ENCODE peak calls at places on chromosomes 3 and 15, in four cellular contexts. One of them, this sample, is unnamed.

GRCh38 chr3:192848371-192849233 is 69.1 kb downstream of the MB21D2 start:
- DNase-seq in thoracic aorta: no peak
- DNase-seq in fibroblast of pulmonary artery: no peak
- DNase-seq in tibial nerve: no peak
- DNase-seq in this sample: no peak

GRCh38 chr15:52672661-52673060 is 6.5 kb downstream of the ATOSA start:
- DNase-seq in thoracic aorta: no peak
- DNase-seq in fibroblast of pulmonary artery: no peak
- DNase-seq in tibial nerve: no peak
- DNase-seq in this sample: no peak

GRCh38 chr3:73674280-73674679 is 49.5 kb upstream of the PDZRN3 start:
- DNase-seq in thoracic aorta: no peak
- DNase-seq in fibroblast of pulmonary artery: peak
- DNase-seq in tibial nerve: no peak
- DNase-seq in this sample: no peak

GRCh38 chr3:26068890-26069289 is 279.0 kb downstream of the OXSM start:
- DNase-seq in thoracic aorta: no peak
- DNase-seq in fibroblast of pulmonary artery: no peak
- DNase-seq in tibial nerve: no peak
- DNase-seq in this sample: no peak

GRCh38 chr15:48858401-48858800 is 19.5 kb upstream of the EID1 start:
- DNase-seq in thoracic aorta: no peak
- DNase-seq in fibroblast of pulmonary artery: peak
- DNase-seq in tibial nerve: no peak
- DNase-seq in this sample: no peak

GRCh38 chr3:53238051-53238850 is 17.6 kb downstream of the TKT start:
- DNase-seq in thoracic aorta: no peak
- DNase-seq in fibroblast of pulmonary artery: peak
- DNase-seq in tibial nerve: no peak
- DNase-seq in this sample: no peak

GRCh38 chr15:56917652-56918045 is 795 bp upstream of the TCF12 start:
- DNase-seq in thoracic aorta: no peak
- DNase-seq in fibroblast of pulmonary artery: no peak
- DNase-seq in tibial nerve: peak
- DNase-seq in this sample: no peak

GRCh38 chr3:23580337-23580736 is 225.4 kb upstream of the UBE2E1 start:
- DNase-seq in thoracic aorta: no peak
- DNase-seq in fibroblast of pulmonary artery: peak
- DNase-seq in tibial nerve: no peak
- DNase-seq in this sample: no peak

GRCh38 chr15:36221992-36222391 is 357.4 kb upstream of the CDIN1 start:
- DNase-seq in thoracic aorta: no peak
- DNase-seq in fibroblast of pulmonary artery: no peak
- DNase-seq in tibial nerve: no peak
- DNase-seq in this sample: no peak

GRCh38 chr3:166455724-166456123 is 618.5 kb upstream of the BCHE start:
- DNase-seq in thoracic aorta: no peak
- DNase-seq in fibroblast of pulmonary artery: no peak
- DNase-seq in tibial nerve: no peak
- DNase-seq in this sample: no peak

GRCh38 chr3:86180696-86181095 is 810.3 kb downstream of the VGLL3 start:
- DNase-seq in thoracic aorta: no peak
- DNase-seq in fibroblast of pulmonary artery: no peak
- DNase-seq in tibial nerve: no peak
- DNase-seq in this sample: no peak

GRCh38 chr15:89903015-89903857 is 9.4 kb upstream of the AP3S2 start:
- DNase-seq in thoracic aorta: no peak
- DNase-seq in fibroblast of pulmonary artery: no peak
- DNase-seq in tibial nerve: no peak
- DNase-seq in this sample: no peak

GRCh38 chr3:13144163-13145023 is 71.2 kb upstream of the IQSEC1 start:
- DNase-seq in thoracic aorta: no peak
- DNase-seq in fibroblast of pulmonary artery: no peak
- DNase-seq in tibial nerve: no peak
- DNase-seq in this sample: peak

GRCh38 chr15:82058026-82058425 is 12.2 kb upstream of the MEX3B start:
- DNase-seq in thoracic aorta: no peak
- DNase-seq in fibroblast of pulmonary artery: no peak
- DNase-seq in tibial nerve: no peak
- DNase-seq in this sample: no peak

GRCh38 chr3:80023010-80023409 is 255.2 kb upstream of the ROBO1 start:
- DNase-seq in thoracic aorta: no peak
- DNase-seq in fibroblast of pulmonary artery: no peak
- DNase-seq in tibial nerve: no peak
- DNase-seq in this sample: no peak

GRCh38 chr3:111509308-111509707 is 32.7 kb upstream of the CD96 start:
- DNase-seq in thoracic aorta: no peak
- DNase-seq in fibroblast of pulmonary artery: no peak
- DNase-seq in tibial nerve: no peak
- DNase-seq in this sample: no peak

GRCh38 chr3:24287728-24288450 is 206.8 kb downstream of the THRB start:
- DNase-seq in thoracic aorta: peak
- DNase-seq in fibroblast of pulmonary artery: no peak
- DNase-seq in tibial nerve: peak
- DNase-seq in this sample: no peak

GRCh38 chr3:71145954-71146353 is 437.6 kb downstream of the FOXP1 start:
- DNase-seq in thoracic aorta: no peak
- DNase-seq in fibroblast of pulmonary artery: no peak
- DNase-seq in tibial nerve: no peak
- DNase-seq in this sample: no peak

GRCh38 chr3:182349051-182349450 is 444.3 kb upstream of the ATP11B start:
- DNase-seq in thoracic aorta: no peak
- DNase-seq in fibroblast of pulmonary artery: no peak
- DNase-seq in tibial nerve: no peak
- DNase-seq in this sample: no peak
- H3K4me3 ChIP-seq in thoracic aorta: no peak
- H3K4me3 ChIP-seq in fibroblast of pulmonary artery: no peak
- H3K4me3 ChIP-seq in tibial nerve: no peak
- H3K4me3 ChIP-seq in this sample: no peak

DNA sequence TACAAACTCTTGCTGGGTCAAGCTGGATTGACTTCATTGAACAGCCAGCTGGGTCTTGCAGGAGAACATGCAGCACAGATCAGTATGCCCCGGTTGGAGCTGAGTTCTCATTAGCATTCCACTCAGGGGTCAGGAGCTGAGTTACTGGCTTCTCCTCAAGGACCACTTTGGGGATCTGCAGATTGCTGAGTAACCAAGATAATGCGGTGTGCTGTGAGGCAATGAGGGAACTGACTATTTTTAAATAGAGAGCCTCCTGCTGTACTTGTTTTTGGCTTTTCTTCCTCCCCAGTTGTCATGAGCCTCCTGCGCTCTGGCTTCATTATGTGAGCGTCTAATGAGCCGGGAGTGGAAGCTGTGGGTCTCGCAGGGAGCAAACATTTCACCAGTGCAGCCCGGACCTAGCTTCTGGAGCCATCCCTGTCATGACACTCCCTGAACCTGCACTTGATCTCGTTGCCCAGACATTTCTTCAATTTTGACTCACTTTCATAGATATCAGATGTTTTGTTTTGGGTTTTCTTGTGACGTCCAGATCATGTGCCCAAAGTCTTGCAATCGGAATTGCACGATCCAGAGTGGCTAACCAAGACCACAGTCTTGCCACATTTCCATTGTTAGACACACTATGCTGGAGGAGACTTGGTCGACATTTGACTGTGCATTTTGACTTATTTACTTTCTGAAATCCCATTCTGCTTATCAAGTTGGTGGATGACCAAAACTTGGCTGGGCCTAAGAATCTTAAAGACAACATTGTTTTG is 327.2 kb downstream of the LRTM1 start:
- DNase-seq in thoracic aorta: no peak
- DNase-seq in fibroblast of pulmonary artery: peak
- DNase-seq in tibial nerve: peak
- DNase-seq in this sample: no peak
- H3K4me3 ChIP-seq in thoracic aorta: peak
- H3K4me3 ChIP-seq in fibroblast of pulmonary artery: no peak
- H3K4me3 ChIP-seq in tibial nerve: no peak
- H3K4me3 ChIP-seq in this sample: no peak

GRCh38 chr15:73918784-73919183 is 7.5 kb upstream of the LOXL1 start:
- DNase-seq in thoracic aorta: no peak
- DNase-seq in fibroblast of pulmonary artery: no peak
- DNase-seq in tibial nerve: no peak
- DNase-seq in this sample: no peak
- H3K4me3 ChIP-seq in thoracic aorta: no peak
- H3K4me3 ChIP-seq in fibroblast of pulmonary artery: no peak
- H3K4me3 ChIP-seq in tibial nerve: no peak
- H3K4me3 ChIP-seq in this sample: no peak

GRCh38 chr3:56260262-56260661 is 208.0 kb downstream of the ERC2 start:
- DNase-seq in thoracic aorta: no peak
- DNase-seq in fibroblast of pulmonary artery: no peak
- DNase-seq in tibial nerve: no peak
- DNase-seq in this sample: no peak
- H3K4me3 ChIP-seq in thoracic aorta: no peak
- H3K4me3 ChIP-seq in fibroblast of pulmonary artery: no peak
- H3K4me3 ChIP-seq in tibial nerve: no peak
- H3K4me3 ChIP-seq in this sample: no peak

DNA sequence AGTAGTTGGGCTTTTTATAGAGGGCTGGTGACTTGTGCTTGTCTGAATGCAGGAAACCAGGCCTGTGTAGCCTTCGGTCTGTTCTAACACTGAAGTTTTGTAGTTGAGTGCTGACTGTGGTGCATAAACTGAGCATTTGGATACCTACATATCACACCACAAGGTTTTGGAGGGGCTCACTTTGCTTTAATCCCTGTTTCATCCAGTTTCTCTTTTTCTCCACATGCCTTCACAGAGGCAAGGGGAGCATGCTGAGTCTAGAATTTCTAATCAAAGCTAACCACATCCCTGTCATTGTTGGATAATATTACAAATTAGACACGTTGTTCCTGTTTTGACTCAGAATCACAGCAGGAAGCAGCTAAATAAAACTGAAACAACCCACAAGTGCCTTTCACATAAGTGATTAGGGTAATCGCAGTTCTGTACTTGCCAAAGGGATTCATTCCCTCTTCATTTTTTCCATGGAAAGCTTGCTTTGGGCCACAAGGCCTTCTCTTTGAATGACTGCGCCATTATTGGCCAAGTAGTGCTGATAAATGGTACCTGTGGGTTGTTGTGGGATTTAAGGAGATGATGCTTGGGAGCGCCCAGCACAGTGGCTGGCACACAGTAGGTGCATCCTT is 48.9 kb downstream of the TGFBR2 start:
- DNase-seq in thoracic aorta: no peak
- DNase-seq in fibroblast of pulmonary artery: peak
- DNase-seq in tibial nerve: no peak
- DNase-seq in this sample: no peak
- H3K4me3 ChIP-seq in thoracic aorta: no peak
- H3K4me3 ChIP-seq in fibroblast of pulmonary artery: no peak
- H3K4me3 ChIP-seq in tibial nerve: no peak
- H3K4me3 ChIP-seq in this sample: no peak